ENCODE peak calls at places on chromosome X, in five cellular contexts. One of them, this sample, is unnamed.
A peak's percentile ranks its signal among the peaks of the same experiment; 100 is the strongest.

GRCh38 chrX:77014655-77015377 is 432.4 kb upstream of the FGF16 start:
- DNase-seq in HepG2: peak; percentile 74
- DNase-seq in GM12878: no peak
- DNase-seq in HEK293T: peak; percentile 17
- DNase-seq in NT2/D1: peak; percentile 74
- DNase-seq in this sample: no peak

GRCh38 chrX:40087574-40088298 is 10.0 kb downstream of the BCOR start:
- DNase-seq in HEK293T: no peak
- DNase-seq in NT2/D1: no peak
- DNase-seq in HepG2: no peak
- DNase-seq in GM12878: no peak
- DNase-seq in this sample: no peak

GRCh38 chrX:151828434-151829080 is 84.1 kb upstream of the MAGEA4 start:
- DNase-seq in HepG2: no peak
- DNase-seq in HEK293T: no peak
- DNase-seq in GM12878: no peak
- DNase-seq in NT2/D1: no peak
- DNase-seq in this sample: no peak

GRCh38 chrX:30304866-30305265 is 4.3 kb downstream of the NR0B1 start:
- DNase-seq in HEK293T: no peak
- DNase-seq in HepG2: no peak
- DNase-seq in GM12878: no peak
- DNase-seq in NT2/D1: no peak
- DNase-seq in this sample: no peak

GRCh38 chrX:13398073-13398823 is 78.4 kb upstream of the ATXN3L start:
- DNase-seq in GM12878: no peak
- DNase-seq in NT2/D1: peak; percentile 35
- DNase-seq in HEK293T: no peak
- DNase-seq in HepG2: peak; percentile 70
- DNase-seq in this sample: no peak

GRCh38 chrX:23944234-23944633 is 36.4 kb downstream of the CXorf58 start:
- DNase-seq in HEK293T: no peak
- DNase-seq in GM12878: no peak
- DNase-seq in NT2/D1: no peak
- DNase-seq in HepG2: no peak
- DNase-seq in this sample: no peak

GRCh38 chrX:46642145-46642544 is 68.6 kb downstream of the CHST7 start:
- DNase-seq in NT2/D1: no peak
- DNase-seq in HEK293T: peak; percentile 35
- DNase-seq in HepG2: peak; percentile 11
- DNase-seq in GM12878: no peak
- DNase-seq in this sample: no peak

GRCh38 chrX:24410514-24411189 is 50.2 kb downstream of the SUPT20HL1 start:
- DNase-seq in GM12878: no peak
- DNase-seq in HepG2: no peak
- DNase-seq in HEK293T: no peak
- DNase-seq in NT2/D1: no peak
- DNase-seq in this sample: no peak

GRCh38 chrX:13220916-13221315 is 98.9 kb downstream of the ATXN3L start:
- DNase-seq in GM12878: no peak
- DNase-seq in HEK293T: no peak
- DNase-seq in NT2/D1: no peak
- DNase-seq in HepG2: no peak
- DNase-seq in this sample: no peak

GRCh38 chrX:68832516-68833447 is 4.0 kb downstream of the EFNB1 start:
- DNase-seq in NT2/D1: no peak
- DNase-seq in HEK293T: no peak
- DNase-seq in GM12878: no peak
- DNase-seq in HepG2: no peak
- DNase-seq in this sample: peak; percentile 38

GRCh38 chrX:1727531-1728027 is 112.7 kb downstream of the ASMT start:
- DNase-seq in HEK293T: no peak
- DNase-seq in NT2/D1: peak; percentile 80
- DNase-seq in GM12878: no peak
- DNase-seq in HepG2: peak; percentile 7
- DNase-seq in this sample: peak; percentile 77

GRCh38 chrX:65697915-65698796 is 30.7 kb downstream of the MSN start:
- DNase-seq in GM12878: peak; percentile 83
- DNase-seq in HEK293T: no peak
- DNase-seq in NT2/D1: no peak
- DNase-seq in HepG2: no peak
- DNase-seq in this sample: no peak

GRCh38 chrX:100083146-100083715 is 326.8 kb downstream of the PCDH19 start:
- DNase-seq in NT2/D1: no peak
- DNase-seq in HepG2: no peak
- DNase-seq in HEK293T: no peak
- DNase-seq in GM12878: no peak
- DNase-seq in this sample: no peak

GRCh38 chrX:31036895-31037294 is 34.9 kb downstream of the FTHL17 start:
- DNase-seq in HepG2: peak; percentile 42
- DNase-seq in NT2/D1: no peak
- DNase-seq in GM12878: no peak
- DNase-seq in HEK293T: peak; percentile 64
- DNase-seq in this sample: no peak

GRCh38 chrX:152038798-152039197 is 64.3 kb upstream of the GABRE start:
- DNase-seq in HepG2: peak; percentile 14
- DNase-seq in GM12878: no peak
- DNase-seq in HEK293T: no peak
- DNase-seq in NT2/D1: no peak
- DNase-seq in this sample: no peak

GRCh38 chrX:74207539-74207938 is 96.4 kb upstream of the ZCCHC13 start:
- DNase-seq in HepG2: no peak
- DNase-seq in HEK293T: no peak
- DNase-seq in NT2/D1: no peak
- DNase-seq in GM12878: no peak
- DNase-seq in this sample: no peak

GRCh38 chrX:134622813-134623185 is 35.5 kb downstream of the PLAC1 start:
- DNase-seq in HepG2: no peak
- DNase-seq in GM12878: no peak
- DNase-seq in NT2/D1: no peak
- DNase-seq in HEK293T: no peak
- DNase-seq in this sample: no peak

GRCh38 chrX:65874765-65875164 is 165.1 kb downstream of the VSIG4 start:
- DNase-seq in NT2/D1: no peak
- DNase-seq in HEK293T: no peak
- DNase-seq in HepG2: no peak
- DNase-seq in GM12878: no peak
- DNase-seq in this sample: no peak

GRCh38 chrX:44314259-44314734 is 29.2 kb downstream of the EFHC2 start:
- DNase-seq in HEK293T: no peak
- DNase-seq in HepG2: no peak
- DNase-seq in NT2/D1: no peak
- DNase-seq in GM12878: no peak
- DNase-seq in this sample: no peak

GRCh38 chrX:7286461-7286860 is 138.5 kb upstream of the PUDP start:
- DNase-seq in HEK293T: no peak
- DNase-seq in GM12878: no peak
- DNase-seq in NT2/D1: no peak
- DNase-seq in HepG2: no peak
- DNase-seq in this sample: no peak
- TF ChIP-seq SUZ12 in HEK293T: no peak
- TF ChIP-seq SUZ12 in GM12878: no peak
- TF ChIP-seq SUZ12 in NT2/D1: no peak
- TF ChIP-seq SUZ12 in HepG2: no peak
- TF ChIP-seq SUZ12 in this sample: no peak

GRCh38 chrX:36241397-36241796 is 321.9 kb downstream of the CFAP47 start:
- DNase-seq in GM12878: no peak
- DNase-seq in HepG2: no peak
- DNase-seq in HEK293T: no peak
- DNase-seq in NT2/D1: no peak
- DNase-seq in this sample: no peak
- TF ChIP-seq SUZ12 in GM12878: no peak
- TF ChIP-seq SUZ12 in HepG2: no peak
- TF ChIP-seq SUZ12 in HEK293T: no peak
- TF ChIP-seq SUZ12 in NT2/D1: no peak
- TF ChIP-seq SUZ12 in this sample: no peak

DNA sequence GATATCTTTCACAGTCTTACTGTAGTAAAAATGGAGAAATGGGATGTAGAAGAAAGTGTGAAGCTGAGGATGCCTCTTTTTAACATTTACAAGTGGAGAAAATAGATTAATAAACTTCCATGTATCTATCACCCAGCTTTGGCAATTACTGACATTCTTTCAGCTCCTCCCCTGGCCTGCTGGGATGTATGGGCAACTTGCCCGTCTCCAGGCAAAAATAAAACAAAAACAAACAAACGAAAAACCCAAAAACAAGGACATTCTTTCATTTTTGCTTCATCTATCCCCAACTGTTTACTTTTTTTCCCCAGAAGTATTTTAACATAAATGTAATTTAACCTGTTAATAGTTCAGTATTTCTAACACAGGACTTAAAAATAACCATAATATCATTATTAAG is 11.1 kb upstream of the GPR34 start:
- DNase-seq in HepG2: no peak
- DNase-seq in HEK293T: no peak
- DNase-seq in NT2/D1: no peak
- DNase-seq in GM12878: no peak
- DNase-seq in this sample: no peak
- TF ChIP-seq SUZ12 in HepG2: no peak
- TF ChIP-seq SUZ12 in HEK293T: no peak
- TF ChIP-seq SUZ12 in NT2/D1: no peak
- TF ChIP-seq SUZ12 in GM12878: no peak
- TF ChIP-seq SUZ12 in this sample: no peak

GRCh38 chrX:101265869-101266428 is 25.2 kb downstream of the TAF7L start:
- DNase-seq in GM12878: no peak
- DNase-seq in NT2/D1: no peak
- DNase-seq in HepG2: no peak
- DNase-seq in HEK293T: no peak
- DNase-seq in this sample: no peak
- TF ChIP-seq SUZ12 in GM12878: no peak
- TF ChIP-seq SUZ12 in NT2/D1: no peak
- TF ChIP-seq SUZ12 in HepG2: no peak
- TF ChIP-seq SUZ12 in HEK293T: no peak
- TF ChIP-seq SUZ12 in this sample: no peak

GRCh38 chrX:154444001-154444754 is at the start of gene FAM50A:
- DNase-seq in NT2/D1: no peak
- DNase-seq in GM12878: no peak
- DNase-seq in HepG2: no peak
- DNase-seq in HEK293T: peak; percentile 90
- DNase-seq in this sample: peak; percentile 69
- TF ChIP-seq SUZ12 in NT2/D1: no peak
- TF ChIP-seq SUZ12 in GM12878: no peak
- TF ChIP-seq SUZ12 in HepG2: no peak
- TF ChIP-seq SUZ12 in HEK293T: no peak
- TF ChIP-seq SUZ12 in this sample: no peak

DNA sequence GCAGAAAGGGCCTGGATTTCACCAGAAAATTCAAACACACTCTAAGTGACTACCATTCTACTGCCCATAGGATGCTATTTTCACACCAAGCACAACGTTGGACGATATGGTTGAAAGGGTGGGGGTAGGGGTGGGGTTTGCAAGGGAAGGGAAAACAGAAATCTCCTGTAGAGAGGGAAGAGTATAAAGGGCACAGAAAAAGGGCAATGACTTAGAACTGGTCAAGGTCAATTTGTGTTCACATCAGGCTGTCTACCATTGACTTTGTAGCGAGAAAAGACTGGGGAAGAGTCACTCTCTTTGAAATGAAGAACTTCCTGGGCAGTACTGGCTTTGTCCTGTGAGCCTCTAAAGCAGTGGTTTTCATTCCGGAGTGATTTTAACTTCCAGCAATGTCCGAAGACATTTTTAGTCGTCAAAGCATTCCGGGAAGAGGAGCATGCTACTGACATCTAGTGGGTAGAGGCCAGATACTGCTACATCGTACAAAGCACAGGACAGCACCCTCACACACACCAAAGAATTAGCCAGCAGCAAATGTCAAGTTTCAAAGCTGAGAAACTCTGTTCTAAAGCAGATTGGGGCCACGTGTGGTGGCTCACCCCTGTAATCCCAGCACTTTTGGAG is 48.4 kb upstream of the SLC7A3 start:
- DNase-seq in HepG2: peak; percentile 27
- DNase-seq in HEK293T: peak; percentile 59
- DNase-seq in NT2/D1: peak; percentile 22
- DNase-seq in GM12878: no peak
- DNase-seq in this sample: peak; percentile 41
- TF ChIP-seq SUZ12 in HepG2: no peak
- TF ChIP-seq SUZ12 in HEK293T: no peak
- TF ChIP-seq SUZ12 in NT2/D1: no peak
- TF ChIP-seq SUZ12 in GM12878: no peak
- TF ChIP-seq SUZ12 in this sample: no peak

DNA sequence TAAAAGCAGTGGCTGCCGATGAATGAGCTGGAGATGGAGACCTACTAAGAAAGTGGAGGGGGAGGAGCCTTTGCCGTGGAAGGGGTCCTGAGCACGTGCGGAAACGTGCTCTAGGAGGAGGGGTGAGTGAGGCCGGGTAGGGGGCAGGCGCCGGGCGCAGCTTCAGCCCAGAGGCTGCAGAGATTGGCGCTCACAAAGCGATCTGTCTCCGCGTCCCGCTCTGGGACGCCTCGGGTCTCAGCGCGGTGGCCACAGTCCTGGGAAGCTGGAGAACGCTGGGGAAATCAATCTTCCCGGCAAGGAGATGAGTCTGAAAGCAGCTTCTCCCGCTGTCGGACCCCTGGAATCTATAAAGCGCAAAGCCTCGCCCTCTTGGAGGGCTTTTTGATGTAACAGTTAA is 460 bp upstream of the ARHGAP6 start:
- DNase-seq in HepG2: no peak
- DNase-seq in HEK293T: peak; percentile 29
- DNase-seq in NT2/D1: no peak
- DNase-seq in GM12878: no peak
- DNase-seq in this sample: peak; percentile 47
- TF ChIP-seq SUZ12 in HepG2: no peak
- TF ChIP-seq SUZ12 in HEK293T: no peak
- TF ChIP-seq SUZ12 in NT2/D1: no peak
- TF ChIP-seq SUZ12 in GM12878: no peak
- TF ChIP-seq SUZ12 in this sample: no peak